ENCODE peak calls at places on chromosomes 13 and 19, in nine cellular contexts. A is ascending aorta, E is left lung, I is BE2C, S is mucosa of descending colon, K is IMR-90, H is spleen, F is endodermal cell, Z is uterus. P is an unnamed sample. For H3K4me1, the result is how much of the 10 kb centered on the place peaks cover.

GRCh38 chr13:101398920-101399319 is 17.4 kb downstream of the NALCN start:
- DNase-seq in A (no peak), E (no peak), I (no peak), S (no peak), K (peak), H (no peak), F (no peak), Z (no peak), P (no peak)

GRCh38 chr13:81487151-81487550 is 1146.2 kb upstream of the SPRY2 start:
- DNase-seq in A (no peak), E (no peak), I (peak), S (no peak), K (no peak), H (no peak), F (peak), Z (no peak), P (no peak)

GRCh38 chr13:40920826-40921225 is 98.3 kb downstream of the ELF1 start:
- DNase-seq in A (no peak), E (no peak), I (no peak), S (no peak), K (peak), H (no peak), F (no peak), Z (no peak), P (no peak)

GRCh38 chr19:33514885-33515485 is 6.6 kb downstream of the PEPD start:
- DNase-seq in A (no peak), E (no peak), I (no peak), S (peak), K (peak), H (no peak), F (no peak), Z (no peak), P (no peak)

GRCh38 chr13:79267560-79267959 is 138.5 kb downstream of the RBM26 start:
- DNase-seq in A (no peak), E (no peak), I (no peak), S (no peak), K (no peak), H (no peak), F (no peak), Z (no peak), P (no peak)

GRCh38 chr13:72198042-72198441 is 331.0 kb upstream of the DACH1 start:
- DNase-seq in A (no peak), E (no peak), I (no peak), S (no peak), K (no peak), H (no peak), F (no peak), Z (no peak), P (no peak)

GRCh38 chr13:109745702-109746101 is 40.7 kb downstream of the IRS2 start:
- DNase-seq in A (no peak), E (no peak), I (no peak), S (no peak), K (no peak), H (no peak), F (peak), Z (no peak), P (peak)

GRCh38 chr13:49976314-49977258 is 20.3 kb upstream of the TRIM13 start:
- DNase-seq in A (peak), E (peak), I (peak), S (peak), K (peak), H (peak), F (peak), Z (peak), P (peak)

GRCh38 chr19:1007399-1007745 is 7.2 kb downstream of the GRIN3B start:
- DNase-seq in A (no peak), E (no peak), I (no peak), S (no peak), K (no peak), H (no peak), F (no peak), Z (no peak), P (no peak)

GRCh38 chr13:103531278-103531677 is 465.1 kb upstream of the SLC10A2 start:
- DNase-seq in A (no peak), E (no peak), I (no peak), S (no peak), K (no peak), H (no peak), F (no peak), Z (no peak), P (no peak)

GRCh38 chr19:19226663-19227062 is 14.9 kb downstream of the NCAN start:
- DNase-seq in A (no peak), E (no peak), I (no peak), S (no peak), K (no peak), H (no peak), F (no peak), Z (no peak), P (no peak)

GRCh38 chr13:40149611-40150283 is 494.3 kb downstream of the COG6 start:
- DNase-seq in A (peak), E (no peak), I (no peak), S (no peak), K (peak), H (no peak), F (no peak), Z (peak), P (peak)

GRCh38 chr19:21422244-21422643 is 25.3 kb downstream of the ZNF493 start:
- DNase-seq in A (no peak), E (no peak), I (no peak), S (no peak), K (no peak), H (no peak), F (no peak), Z (no peak), P (no peak)

GRCh38 chr13:24279267-24279666 is 30.1 kb upstream of the C1QTNF9 start:
- DNase-seq in A (no peak), E (no peak), I (no peak), S (no peak), K (no peak), H (no peak), F (peak), Z (no peak), P (peak)

GRCh38 chr19:55986487-55986886 is at the start of gene NLRP5:
- DNase-seq in A (no peak), E (no peak), I (no peak), S (peak), K (no peak), H (no peak), F (no peak), Z (no peak), P (no peak)

GRCh38 chr13:42968906-42969305 is 23.1 kb downstream of the EPSTI1 start:
- DNase-seq in A (no peak), E (peak), I (no peak), S (peak), K (no peak), H (no peak), F (peak), Z (no peak), P (no peak)

GRCh38 chr13:113113846-113114271 is 8.3 kb downstream of the F7 start:
- DNase-seq in A (peak), E (peak), I (no peak), S (peak), K (no peak), H (peak), F (peak), Z (peak), P (no peak)

GRCh38 chr19:18373892-18374629 is 11.9 kb upstream of the GDF15 start:
- DNase-seq in A (peak), E (peak), I (peak), S (peak), K (peak), H (peak), F (peak), Z (peak), P (peak)

GRCh38 chr13:95181586-95181985 is 119.7 kb downstream of the ABCC4 start:
- DNase-seq in A (no peak), E (no peak), I (no peak), S (no peak), K (no peak), H (no peak), F (no peak), Z (no peak), P (no peak)

GRCh38 chr19:289651-290538 is 1.3 kb downstream of the PLPP2 start:
- DNase-seq in A (no peak), E (no peak), I (no peak), S (peak), K (peak), H (no peak), F (peak), Z (peak), P (no peak)

GRCh38 chr19:46386996-46387712 is 26.2 kb downstream of the CCDC8 start:
- DNase-seq in A (peak), E (no peak), I (no peak), S (peak), K (no peak), H (peak), F (no peak), Z (no peak), P (no peak)

GRCh38 chr13:111949311-111949710 is 117.6 kb upstream of the SOX1 start:
- DNase-seq in A (no peak), E (no peak), I (no peak), S (no peak), K (no peak), H (no peak), F (no peak), Z (no peak), P (no peak)

GRCh38 chr13:64538711-64539110 is 2691.4 kb downstream of the PCDH9 start:
- DNase-seq in A (no peak), E (no peak), I (no peak), S (no peak), K (peak), H (no peak), F (no peak), Z (no peak), P (no peak)

GRCh38 chr13:78299832-78300623 is 303.3 kb downstream of the POU4F1 start:
- DNase-seq in A (no peak), E (no peak), I (no peak), S (no peak), K (no peak), H (no peak), F (no peak), Z (no peak), P (no peak)

GRCh38 chr13:39910833-39911232 is 255.4 kb downstream of the COG6 start:
- DNase-seq in A (peak), E (peak), I (no peak), S (no peak), K (no peak), H (no peak), F (no peak), Z (no peak), P (peak)

GRCh38 chr13:59449750-59450149 is 714.0 kb downstream of the DIAPH3 start:
- DNase-seq in A (no peak), E (no peak), I (no peak), S (no peak), K (no peak), H (no peak), F (no peak), Z (no peak), P (no peak)

GRCh38 chr19:10230904-10231623 is at the start of gene S1PR2:
- DNase-seq in A (peak), E (peak), I (peak), S (peak), K (peak), H (peak), F (peak), Z (peak), P (peak)
- TF ChIP-seq CTCF in A (no peak), E (no peak), I (no peak), S (no peak), K (no peak), H (no peak), F (peak), Z (no peak), P (no peak)

GRCh38 chr13:97407540-97407939 is 26.4 kb upstream of the RAP2A start:
- DNase-seq in A (no peak), E (no peak), I (no peak), S (no peak), K (no peak), H (no peak), F (no peak), Z (no peak), P (no peak)
- H3K4me1 ChIP-seq in A (under half), E (under half), I (under half), S (under half), K (under half), H (under half), F (under half), Z (under half), P (under half)

GRCh38 chr19:3368441-3368795 is 2.0 kb downstream of the NFIC start:
- DNase-seq in A (no peak), E (no peak), I (no peak), S (no peak), K (no peak), H (no peak), F (no peak), Z (no peak), P (no peak)

GRCh38 chr19:3369337-3370213 is 3.2 kb downstream of the NFIC start:
- DNase-seq in A (peak), E (peak), I (no peak), S (peak), K (peak), H (peak), F (peak), Z (peak), P (no peak)

GRCh38 chr19:3368848-3369336 is 2.5 kb downstream of the NFIC start:
- DNase-seq in A (no peak), E (no peak), I (no peak), S (no peak), K (peak), H (no peak), F (peak), Z (no peak), P (no peak)

GRCh38 chr19:3370728-3371591 is 4.6 kb downstream of the NFIC start:
- DNase-seq in A (no peak), E (no peak), I (no peak), S (no peak), K (no peak), H (no peak), F (no peak), Z (no peak), P (no peak)

GRCh38 chr19:3370214-3370720 is 3.9 kb downstream of the NFIC start:
- DNase-seq in A (no peak), E (no peak), I (no peak), S (no peak), K (no peak), H (no peak), F (no peak), Z (peak), P (no peak)
- H3K4me3 ChIP-seq in A (peak), E (peak), I (no peak), S (no peak), K (peak), H (peak), F (no peak), Z (peak), P (peak)

GRCh38 chr13:86109107-86109506 is 309.9 kb upstream of the SLITRK6 start:
- DNase-seq in A (no peak), E (no peak), I (no peak), S (no peak), K (no peak), H (no peak), F (no peak), Z (no peak), P (no peak)

GRCh38 chr13:86108334-86108733 is 309.1 kb upstream of the SLITRK6 start:
- DNase-seq in A (no peak), E (no peak), I (no peak), S (no peak), K (no peak), H (no peak), F (no peak), Z (no peak), P (no peak)
- TF ChIP-seq CTCF in A (no peak), E (no peak), I (no peak), S (no peak), K (no peak), H (no peak), F (no peak), Z (no peak), P (no peak)

DNA sequence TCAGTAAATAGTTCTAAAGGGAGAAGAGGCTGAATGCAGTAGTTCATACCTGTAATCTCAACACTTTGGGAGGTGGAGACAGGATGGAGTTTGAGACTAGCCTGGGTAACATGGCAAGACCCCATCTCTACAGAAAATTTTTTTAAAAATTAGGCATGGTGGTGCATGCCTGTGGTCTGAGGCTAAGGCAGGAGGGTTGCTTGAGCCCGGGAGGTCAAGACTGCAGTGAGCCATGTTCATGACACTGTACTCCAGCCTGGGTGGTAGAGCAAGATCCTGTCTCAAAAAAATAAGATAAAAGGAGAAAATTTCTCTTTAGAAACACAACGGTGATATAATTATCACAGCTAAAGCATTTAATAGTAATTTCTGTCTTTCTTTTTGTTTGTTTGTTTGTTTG is 57.1 kb downstream of the SIPA1L3 start:
- DNase-seq in A (no peak), E (no peak), I (no peak), S (no peak), K (peak), H (no peak), F (no peak), Z (no peak), P (no peak)
- H3K4me1 ChIP-seq in A (under half), E (under half), I (under half), S (under half), K (under half), H (under half), F (under half), Z (under half), P (under half)

GRCh38 chr19:17327654-17328516 is 6.8 kb downstream of the ANO8 start:
- DNase-seq in A (no peak), E (peak), I (no peak), S (peak), K (no peak), H (peak), F (peak), Z (peak), P (no peak)
- H3K4me3 ChIP-seq in A (peak), E (peak), I (no peak), S (peak), K (no peak), H (peak), F (peak), Z (peak), P (peak)

GRCh38 chr13:61253105-61253877 is 162.4 kb downstream of the PCDH20 start:
- DNase-seq in A (no peak), E (no peak), I (no peak), S (no peak), K (no peak), H (no peak), F (no peak), Z (no peak), P (no peak)

GRCh38 chr13:61252213-61252612 is 163.4 kb downstream of the PCDH20 start:
- DNase-seq in A (no peak), E (no peak), I (no peak), S (no peak), K (no peak), H (no peak), F (no peak), Z (no peak), P (no peak)

GRCh38 chr13:61258185-61258584 is 157.5 kb downstream of the PCDH20 start:
- DNase-seq in A (no peak), E (no peak), I (no peak), S (no peak), K (no peak), H (no peak), F (no peak), Z (no peak), P (no peak)

GRCh38 chr13:61255035-61255796 is 160.4 kb downstream of the PCDH20 start:
- DNase-seq in A (no peak), E (no peak), I (peak), S (no peak), K (no peak), H (no peak), F (peak), Z (no peak), P (no peak)
- TF ChIP-seq CTCF in A (no peak), E (no peak), I (peak), S (no peak), K (peak), H (no peak), F (peak), Z (no peak), P (no peak)

GRCh38 chr13:45384474-45385174 is 33.5 kb downstream of the SLC25A30 start:
- DNase-seq in A (no peak), E (no peak), I (no peak), S (no peak), K (no peak), H (no peak), F (no peak), Z (no peak), P (no peak)
- H3K4me1 ChIP-seq in A (under half), E (under half), I (under half), S (under half), K (under half), H (under half), F (under half), Z (under half), P (under half)

GRCh38 chr13:86446311-86446710 is 647.1 kb upstream of the SLITRK6 start:
- DNase-seq in A (no peak), E (no peak), I (no peak), S (no peak), K (peak), H (no peak), F (peak), Z (no peak), P (no peak)
- H3K4me3 ChIP-seq in A (no peak), E (no peak), I (no peak), S (no peak), K (no peak), H (no peak), F (no peak), Z (no peak), P (no peak)

GRCh38 chr19:11798391-11799296 is at the start of gene ZNF491:
- DNase-seq in A (peak), E (peak), I (peak), S (peak), K (peak), H (peak), F (peak), Z (peak), P (peak)
- TF ChIP-seq CTCF in A (no peak), E (peak), I (no peak), S (no peak), K (peak), H (peak), F (peak), Z (peak), P (no peak)